ENCODE peak calls at places on chromosomes 12 and 14, in five cellular contexts. Y is MG63, Q is IMR-90, X is cardiac muscle cell, G is neural progenitor cell. O is an unnamed sample.

GRCh38 chr14:58705066-58705465 is 67.3 kb downstream of the DACT1 start:
- DNase-seq in Y (no peak), Q (no peak), X (peak; percentile 23), G (no peak), O (no peak)

GRCh38 chr14:57418999-57419398 is 28.6 kb downstream of the NAA30 start:
- DNase-seq in Y (no peak), Q (no peak), X (no peak), G (no peak), O (no peak)

GRCh38 chr12:88944403-88944802 is 364.1 kb upstream of the KITLG start:
- DNase-seq in Y (peak; percentile 18), Q (peak; percentile 60), X (peak; percentile 53), G (no peak), O (peak; percentile 37)

GRCh38 chr14:38536376-38537038 is 280.6 kb upstream of the CLEC14A start:
- DNase-seq in Y (no peak), Q (peak; percentile 8), X (peak; percentile 31), G (peak; percentile 56), O (no peak)

GRCh38 chr12:1356285-1356684 is 238.1 kb downstream of the FBXL14 start:
- DNase-seq in Y (no peak), Q (peak; percentile 19), X (no peak), G (no peak), O (no peak)

GRCh38 chr12:69240625-69240984 is 1.2 kb downstream of the CPSF6 start:
- DNase-seq in Y (no peak), Q (peak; percentile 11), X (peak; percentile 15), G (peak; percentile 7), O (no peak)

GRCh38 chr14:104843442-104844305 is 21.4 kb upstream of the CEP170B start:
- DNase-seq in Y (no peak), Q (no peak), X (no peak), G (peak; percentile 89), O (no peak)

GRCh38 chr14:104676694-104677505 is 12.5 kb upstream of the INF2 start:
- DNase-seq in Y (no peak), Q (no peak), X (no peak), G (peak; percentile 56), O (no peak)

GRCh38 chr12:130013771-130014484 is 110.1 kb upstream of the TMEM132D start:
- DNase-seq in Y (peak; percentile 38), Q (no peak), X (peak; percentile 13), G (peak; percentile 84), O (peak; percentile 69)

GRCh38 chr12:68175566-68176033 is 16.1 kb upstream of the IFNG start:
- DNase-seq in Y (no peak), Q (no peak), X (no peak), G (no peak), O (no peak)

GRCh38 chr14:61504841-61505340 is 183.5 kb downstream of the PRKCH start:
- DNase-seq in Y (no peak), Q (no peak), X (no peak), G (no peak), O (no peak)

GRCh38 chr14:55807536-55807935 is 227.5 kb downstream of the KTN1 start:
- DNase-seq in Y (no peak), Q (no peak), X (no peak), G (no peak), O (no peak)

GRCh38 chr14:77489051-77489450 is 9.6 kb downstream of the ISM2 start:
- DNase-seq in Y (no peak), Q (no peak), X (no peak), G (no peak), O (no peak)

GRCh38 chr12:121403721-121404120 is 3.8 kb downstream of the RNF34 start:
- DNase-seq in Y (no peak), Q (no peak), X (no peak), G (no peak), O (no peak)

GRCh38 chr14:95188372-95188771 is 31.0 kb upstream of the DICER1 start:
- DNase-seq in Y (no peak), Q (no peak), X (no peak), G (no peak), O (no peak)

GRCh38 chr12:32877670-32878459 is 18.7 kb downstream of the PKP2 start:
- DNase-seq in Y (no peak), Q (no peak), X (peak; percentile 71), G (no peak), O (no peak)

GRCh38 chr14:101474563-101475467 is 86.5 kb upstream of the DIO3 start:
- DNase-seq in Y (no peak), Q (no peak), X (no peak), G (no peak), O (no peak)

GRCh38 chr12:132243596-132244289 is 85.6 kb downstream of the GALNT9 start:
- DNase-seq in Y (no peak), Q (no peak), X (no peak), G (peak; percentile 64), O (no peak)

GRCh38 chr14:65361920-65362319 is 50.6 kb upstream of the FUT8 start:
- DNase-seq in Y (peak; percentile 19), Q (peak; percentile 90), X (peak; percentile 93), G (no peak), O (peak; percentile 73)

GRCh38 chr12:124861492-124861891 is 2.2 kb downstream of the SCARB1 start:
- DNase-seq in Y (peak; percentile 41), Q (no peak), X (peak; percentile 80), G (no peak), O (peak; percentile 72)

GRCh38 chr12:103973909-103974308 is 8.2 kb downstream of the TDG start:
- DNase-seq in Y (no peak), Q (no peak), X (no peak), G (no peak), O (no peak)

GRCh38 chr12:32457251-32458025 is 58.1 kb downstream of the FGD4 start:
- DNase-seq in Y (no peak), Q (peak; percentile 53), X (peak; percentile 57), G (no peak), O (no peak)

GRCh38 chr12:32455607-32456063 is 56.3 kb downstream of the FGD4 start:
- DNase-seq in Y (no peak), Q (peak; percentile 82), X (peak; percentile 86), G (peak; percentile 72), O (peak; percentile 52)

GRCh38 chr12:80313184-80313583 is 130.9 kb upstream of the PTPRQ start:
- DNase-seq in Y (no peak), Q (no peak), X (peak; percentile 4), G (no peak), O (no peak)

GRCh38 chr12:122499991-122500684 is 594 bp downstream of the ZCCHC8 start:
- DNase-seq in Y (peak; percentile 49), Q (peak; percentile 73), X (peak; percentile 70), G (no peak), O (peak; percentile 47)

GRCh38 chr14:77148510-77149231 is 7.1 kb upstream of the ZDHHC22 start:
- DNase-seq in Y (no peak), Q (no peak), X (no peak), G (no peak), O (no peak)

GRCh38 chr14:67359319-67359774 is 257 bp downstream of the ATP6V1D start:
- DNase-seq in Y (peak; percentile 44), Q (peak; percentile 63), X (peak; percentile 63), G (peak; percentile 62), O (peak; percentile 45)

GRCh38 chr12:2246358-2246757 is 193.6 kb downstream of the CACNA1C start:
- DNase-seq in Y (no peak), Q (peak; percentile 56), X (no peak), G (no peak), O (no peak)

GRCh38 chr12:80714055-80714454 is 2.7 kb upstream of the MYF5 start:
- DNase-seq in Y (peak; percentile 22), Q (peak; percentile 14), X (peak; percentile 32), G (peak; percentile 73), O (no peak)

GRCh38 chr12:93784339-93785086 is 107.3 kb downstream of the CRADD start:
- DNase-seq in Y (peak; percentile 69), Q (peak; percentile 76), X (peak; percentile 74), G (peak; percentile 72), O (peak; percentile 63)

GRCh38 chr12:16610743-16611142 is 4.8 kb upstream of the LMO3 start:
- DNase-seq in Y (no peak), Q (no peak), X (no peak), G (no peak), O (no peak)

GRCh38 chr12:50934371-50934851 is 17.9 kb upstream of the HIGD1C start:
- DNase-seq in Y (no peak), Q (no peak), X (peak; percentile 37), G (no peak), O (no peak)

GRCh38 chr14:69485701-69486100 is 1.2 kb downstream of the PLEKHD1 start:
- DNase-seq in Y (no peak), Q (no peak), X (no peak), G (no peak), O (no peak)

GRCh38 chr12:90235642-90236041 is 527.0 kb upstream of the ATP2B1 start:
- DNase-seq in Y (no peak), Q (no peak), X (peak; percentile 40), G (no peak), O (no peak)

GRCh38 chr14:102975662-102976061 is 53.2 kb downstream of the AMN start:
- DNase-seq in Y (no peak), Q (no peak), X (no peak), G (no peak), O (no peak)
- H3K36me3 ChIP-seq in Y (peaks cover 26% of the 10 kb centered on the region), Q (peaks cover 61% of the 10 kb centered on the region), X (peaks cover 44% of the 10 kb centered on the region), G (no peaks in the 10 kb centered on the region), O (peaks cover 82% of the 10 kb centered on the region)

GRCh38 chr12:14153803-14154202 is 172.4 kb upstream of the GRIN2B start:
- DNase-seq in Y (no peak), Q (no peak), X (no peak), G (no peak), O (no peak)

GRCh38 chr12:14156606-14157005 is 175.2 kb upstream of the GRIN2B start:
- DNase-seq in Y (no peak), Q (no peak), X (no peak), G (no peak), O (no peak)

GRCh38 chr12:14157129-14157747 is 175.8 kb upstream of the GRIN2B start:
- DNase-seq in Y (no peak), Q (no peak), X (no peak), G (no peak), O (no peak)
- H3K36me3 ChIP-seq in Y (no peaks in the 10 kb centered on the region), Q (no peaks in the 10 kb centered on the region), X (no peaks in the 10 kb centered on the region), G (no peaks in the 10 kb centered on the region), O (no peaks in the 10 kb centered on the region)

DNA sequence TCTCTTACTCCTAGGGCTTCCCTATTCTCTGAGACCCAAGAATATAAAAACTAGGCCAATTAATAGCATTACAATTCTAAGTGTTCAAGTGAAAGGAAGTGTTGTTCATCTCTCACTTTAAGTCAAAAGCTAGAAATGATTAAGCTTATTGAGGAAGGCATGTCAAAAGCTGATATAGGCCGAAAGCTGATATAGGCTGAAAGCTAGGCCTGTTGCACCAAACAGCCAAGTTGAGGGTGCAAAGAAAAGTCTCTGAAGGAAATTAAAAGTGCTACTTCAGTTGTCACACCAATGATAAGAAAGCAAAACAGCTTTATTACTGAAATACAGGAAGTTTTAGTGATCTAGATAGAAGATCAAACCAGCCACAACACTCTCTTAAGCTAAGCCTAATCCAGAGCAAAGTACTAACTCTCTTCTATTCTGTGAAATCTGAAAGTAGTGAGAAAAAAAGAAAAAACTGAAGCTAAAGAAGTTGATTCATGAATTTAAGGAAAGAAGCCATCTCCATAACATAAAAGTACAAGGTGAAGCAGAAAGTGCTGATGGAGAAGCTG is 68.9 kb downstream of the SLC6A15 start:
- DNase-seq in Y (no peak), Q (no peak), X (no peak), G (no peak), O (no peak)
- H3K36me3 ChIP-seq in Y (no peaks in the 10 kb centered on the region), Q (no peaks in the 10 kb centered on the region), X (no peaks in the 10 kb centered on the region), G (no peaks in the 10 kb centered on the region), O (no peaks in the 10 kb centered on the region)

DNA sequence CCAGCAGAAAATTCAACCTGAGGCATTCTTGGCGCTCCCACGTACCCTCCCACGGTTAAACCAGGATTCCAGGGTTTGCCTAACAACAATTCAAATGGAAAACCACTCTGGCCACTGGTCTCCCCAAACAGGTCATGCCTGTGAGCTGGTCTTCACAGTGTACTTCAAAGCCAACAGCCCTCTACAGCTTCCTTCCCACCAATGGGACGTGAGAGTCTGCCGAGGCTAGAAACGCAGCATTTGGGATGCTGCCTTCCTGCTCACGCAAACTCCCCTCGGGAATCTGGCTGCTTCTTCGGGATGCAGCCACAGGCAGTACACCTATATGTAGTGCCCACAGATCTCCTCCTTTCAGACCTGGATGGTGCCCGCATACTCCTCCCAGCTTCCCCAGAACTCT is 149.1 kb downstream of the KLHL28 start:
- DNase-seq in Y (no peak), Q (no peak), X (no peak), G (no peak), O (no peak)
- H3K36me3 ChIP-seq in Y (no peaks in the 10 kb centered on the region), Q (no peaks in the 10 kb centered on the region), X (no peaks in the 10 kb centered on the region), G (no peaks in the 10 kb centered on the region), O (no peaks in the 10 kb centered on the region)

O was measured in brain microvascular endothelial cell.